ENCODE peak calls at places on chromosomes 11 and 22, in six cellular contexts. H, R, S, T, E and Z are unnamed samples.

GRCh38 chr22:30858976-30859713 is 109.4 kb downstream of the MORC2 start:
- DNase-seq in E (no peak), R (no peak), S (no peak), T (no peak), H (no peak), Z (peak; percentile 21)

GRCh38 chr11:68989936-68990606 is 9.3 kb upstream of the MRGPRD start:
- DNase-seq in T (no peak), R (no peak), H (no peak), S (no peak), E (no peak), Z (peak; percentile 11)

GRCh38 chr11:67436459-67437081 is 912 bp downstream of the PTPRCAP start:
- DNase-seq in S (peak; percentile 19), T (peak; percentile 70), R (no peak), H (no peak), E (peak; percentile 32), Z (peak; percentile 85)

GRCh38 chr11:7648264-7648663 is 25.0 kb downstream of the CYB5R2 start:
- DNase-seq in T (no peak), S (no peak), E (no peak), R (no peak), H (no peak), Z (no peak)

GRCh38 chr11:36162282-36162825 is 126.9 kb downstream of the COMMD9 start:
- DNase-seq in R (no peak), S (no peak), H (no peak), T (no peak), E (no peak), Z (no peak)

GRCh38 chr22:32951807-32952153 is 106.4 kb downstream of the SYN3 start:
- DNase-seq in R (no peak), H (no peak), S (no peak), T (no peak), E (no peak), Z (no peak)

GRCh38 chr11:32643526-32643925 is 59.9 kb downstream of the EIF3M start:
- DNase-seq in T (no peak), H (no peak), S (no peak), R (peak; percentile 28), E (no peak), Z (no peak)

GRCh38 chr22:30285846-30286200 is 3.5 kb downstream of the CASTOR1 start:
- DNase-seq in E (no peak), R (no peak), T (no peak), S (no peak), H (no peak), Z (no peak)

GRCh38 chr11:72605958-72606357 is 68.3 kb downstream of the PDE2A start:
- DNase-seq in R (no peak), H (no peak), S (no peak), T (no peak), E (no peak), Z (no peak)

GRCh38 chr11:34242037-34242625 is 115.7 kb downstream of the ABTB2 start:
- DNase-seq in R (peak; percentile 42), H (no peak), T (no peak), S (no peak), E (no peak), Z (no peak)

GRCh38 chr11:74980627-74981026 is 8.1 kb upstream of the NEU3 start:
- DNase-seq in T (no peak), E (no peak), S (no peak), H (no peak), R (no peak), Z (no peak)

GRCh38 chr11:118290923-118291322 is 13.6 kb upstream of the CD3E start:
- DNase-seq in S (no peak), R (no peak), T (no peak), H (no peak), E (peak; percentile 66), Z (peak; percentile 45)

GRCh38 chr11:2319791-2320481 is 18.1 kb downstream of the TSPAN32 start:
- DNase-seq in R (no peak), S (no peak), E (no peak), H (no peak), T (no peak), Z (no peak)

GRCh38 chr11:88275636-88276035 is 61.9 kb downstream of the CTSC start:
- DNase-seq in T (no peak), E (no peak), H (no peak), R (no peak), S (no peak), Z (no peak)

DNA sequence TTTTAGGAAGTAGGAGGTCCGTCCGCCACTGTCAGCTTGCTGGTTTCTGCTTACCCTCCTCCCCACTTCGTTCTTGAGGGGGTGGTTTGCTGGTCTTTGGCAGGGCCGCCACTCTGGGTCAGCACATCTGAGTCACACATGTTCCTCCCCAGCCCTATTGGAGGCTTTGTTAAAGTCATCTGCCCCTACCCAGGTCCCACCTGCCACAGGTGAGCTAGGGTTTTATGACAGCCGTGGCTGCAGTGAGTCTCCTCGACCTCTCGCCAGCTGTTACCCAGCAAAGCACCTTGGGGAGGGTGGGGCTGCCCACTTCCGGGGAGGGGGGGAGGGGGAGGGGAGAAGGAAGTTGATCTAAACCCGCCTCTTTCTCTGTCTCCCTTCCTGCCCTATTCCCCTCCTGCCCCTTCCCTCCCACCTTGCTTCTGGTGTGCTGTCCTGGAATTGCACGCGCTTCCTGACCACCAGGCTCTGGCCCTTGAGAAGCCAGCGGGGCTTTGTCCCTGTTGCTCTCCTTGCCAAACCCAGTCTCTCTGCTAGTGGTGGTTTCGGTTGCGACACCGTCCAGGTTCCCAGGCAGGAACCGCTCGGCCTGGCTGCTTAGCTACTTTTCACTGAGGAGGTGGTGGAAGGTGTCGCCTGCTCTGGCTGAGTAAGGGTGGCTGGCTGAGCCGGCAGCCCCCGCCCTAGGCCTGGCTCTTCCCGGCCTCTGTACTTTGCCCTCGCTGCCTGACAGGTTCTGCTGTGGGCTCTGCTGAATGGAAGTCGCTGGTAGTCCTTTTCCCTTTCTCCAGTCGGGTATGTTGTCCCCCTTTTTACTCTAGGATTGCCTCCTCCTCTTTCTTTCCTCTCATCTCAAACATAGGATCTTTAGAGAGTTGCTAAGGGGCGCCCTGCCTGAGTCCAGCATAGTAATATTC is 28.5 kb downstream of the RCOR2 start:
- DNase-seq in T (peak; percentile 60), H (no peak), E (peak; percentile 80), R (peak; percentile 52), S (peak; percentile 76), Z (peak; percentile 85)
- H2AFZ ChIP-seq in T (no peak overlapping the region), H (no peak overlapping the region), E (no peak overlapping the region), R (no peak overlapping the region), S (no peak overlapping the region), Z (no peak overlapping the region)

GRCh38 chr11:64233913-64234839 is at the start of gene VEGFB:
- DNase-seq in E (peak; percentile 74), S (peak; percentile 58), H (no peak), R (peak; percentile 26), T (peak; percentile 75), Z (no peak)

GRCh38 chr11:64235427-64236161 is 1.2 kb downstream of the VEGFB start:
- DNase-seq in R (no peak), H (no peak), T (no peak), S (no peak), E (no peak), Z (no peak)

GRCh38 chr11:64237484-64237951 is 3.1 kb downstream of the VEGFB start:
- DNase-seq in E (no peak), R (no peak), T (no peak), S (no peak), H (no peak), Z (no peak)

GRCh38 chr11:64232182-64233018 is 2.0 kb upstream of the VEGFB start:
- DNase-seq in E (no peak), S (no peak), H (no peak), R (no peak), T (no peak), Z (no peak)

DNA sequence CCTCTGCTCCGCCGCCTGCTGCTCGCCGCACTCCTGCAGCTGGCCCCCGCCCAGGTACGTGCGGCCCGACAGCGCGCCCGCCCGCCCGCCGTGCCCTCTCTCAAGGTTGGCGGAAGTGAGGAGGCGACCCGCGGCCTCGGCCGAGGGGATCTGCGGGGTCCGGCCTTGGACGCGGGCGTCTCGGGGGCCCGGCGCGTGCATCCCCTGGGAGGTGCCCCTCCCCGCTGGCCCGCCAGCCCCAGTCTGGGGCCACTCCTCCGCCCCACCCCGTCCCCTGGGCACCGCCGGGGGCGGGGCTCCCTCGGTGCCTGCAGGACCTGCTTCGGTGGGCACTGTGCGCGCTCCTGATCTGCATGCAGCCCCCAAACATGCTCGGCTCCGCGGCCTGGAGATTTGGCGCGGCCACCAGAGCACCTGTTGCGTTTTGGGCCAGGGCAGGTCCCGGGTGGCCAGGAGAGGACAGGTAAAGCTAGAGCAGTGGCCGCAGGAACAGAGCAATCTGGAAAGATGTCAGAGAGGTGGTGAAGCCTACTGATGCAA is 526 bp downstream of the VEGFB start:
- DNase-seq in E (no peak), R (no peak), T (peak; percentile 70), S (peak; percentile 20), H (no peak), Z (no peak)
- H4K8ac ChIP-seq in E (peak overlapping the region; percentile 72), R (peak overlapping the region; percentile 63), T (peak overlapping the region; percentile 83), S (peak overlapping the region; percentile 81), H (no peak overlapping the region), Z (no peak overlapping the region)

GRCh38 chr11:65420506-65421203 is 1.9 kb upstream of the NEAT1 start:
- DNase-seq in R (no peak), T (no peak), E (no peak), S (no peak), H (no peak), Z (no peak)

GRCh38 chr11:65422633-65423515 is at the start of gene NEAT1:
- DNase-seq in E (peak; percentile 94), S (peak; percentile 98), R (peak; percentile 92), H (peak; percentile 78), T (peak; percentile 89), Z (peak; percentile 85)

GRCh38 chr11:65423516-65424199 is 1.1 kb downstream of the NEAT1 start:
- DNase-seq in E (peak; percentile 42), T (no peak), S (no peak), R (peak; percentile 32), H (no peak), Z (no peak)

GRCh38 chr11:65421204-65422103 is 1.1 kb upstream of the NEAT1 start:
- DNase-seq in E (peak; percentile 98), S (peak; percentile 100), T (peak; percentile 60), R (peak; percentile 99), H (no peak), Z (peak; percentile 85)

DNA sequence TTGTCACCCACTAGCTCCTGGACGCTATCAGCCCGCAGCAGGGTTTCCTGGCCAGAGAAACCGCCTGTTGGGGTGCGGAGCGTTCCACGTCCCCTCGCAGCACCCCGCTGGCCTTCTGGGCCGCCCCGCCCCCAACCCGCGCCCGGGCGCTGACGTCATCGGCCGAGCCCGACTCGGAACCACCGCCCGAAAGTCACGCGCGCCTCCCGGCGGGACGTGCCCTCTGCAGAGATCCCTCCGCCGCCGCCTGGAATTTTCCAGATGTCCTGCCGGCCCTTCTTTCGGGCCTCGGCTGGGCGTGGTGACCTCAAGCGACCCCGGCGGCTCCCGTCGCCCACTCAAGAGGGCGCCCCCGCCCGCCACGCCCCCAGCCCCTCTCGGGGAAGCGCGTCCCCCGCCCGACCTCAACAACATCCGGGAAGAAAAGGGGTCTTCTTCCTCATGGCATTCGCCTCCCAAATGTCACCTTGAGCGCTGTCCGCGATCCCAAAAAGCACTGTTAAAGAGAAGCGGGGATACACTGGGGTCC is 430 bp upstream of the NEAT1 start:
- DNase-seq in T (peak; percentile 94), H (peak; percentile 92), R (peak; percentile 97), S (peak; percentile 97), E (peak; percentile 98), Z (peak; percentile 92)
- H3K4ac ChIP-seq in T (peak overlapping the region; percentile 95), H (peak overlapping the region; percentile 91), R (peak overlapping the region; percentile 100), S (peak overlapping the region; percentile 99), E (peak overlapping the region; percentile 99), Z (peak overlapping the region; percentile 4)

DNA sequence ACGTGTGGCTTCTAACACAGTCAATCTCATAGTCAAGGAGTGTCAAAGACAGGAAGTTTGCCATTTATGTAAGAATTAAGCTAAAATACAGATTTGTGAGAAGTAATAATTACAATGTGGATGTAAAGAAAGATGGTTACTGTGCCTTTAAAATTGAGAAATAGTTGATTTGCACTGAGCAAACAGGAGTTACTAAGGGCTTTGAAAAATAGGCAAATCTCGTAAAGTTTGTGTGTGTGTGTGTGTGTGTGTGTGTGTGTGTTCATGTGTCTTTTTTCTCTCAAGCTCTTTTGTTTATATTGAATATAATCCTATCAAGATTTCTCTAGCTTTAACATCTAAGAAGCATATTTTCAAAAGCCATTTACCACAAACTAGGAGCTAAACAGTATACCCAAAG is 2284.5 kb downstream of the LRRC4C start:
- DNase-seq in E (no peak), S (peak; percentile 14), R (no peak), H (no peak), T (no peak), Z (no peak)
- H2AFZ ChIP-seq in E (no peak overlapping the region), S (no peak overlapping the region), R (no peak overlapping the region), H (no peak overlapping the region), T (no peak overlapping the region), Z (no peak overlapping the region)